ENCODE peak calls at places on chromosome 3, in eight cellular contexts. One of them, this sample, is unnamed.

GRCh38 chr3:49668414-49668797 is 5.7 kb upstream of the APEH start:
- DNase-seq in NT2/D1: no peak
- DNase-seq in HCEC 1CT: peak; percentile 9
- DNase-seq in CD8-positive, alpha-beta memory T cell: no peak
- DNase-seq in activated CD4-positive, alpha-beta T cell treated with anti-CD3 and anti-CD28 coated beads, Interleukin-2, amount 50 U/mL, for 24 hours: no peak
- DNase-seq in Karpas-422: peak; percentile 62
- DNase-seq in ELR: peak; percentile 13
- DNase-seq in adrenal gland: no peak
- DNase-seq in this sample: no peak

GRCh38 chr3:117399311-117400068 is 689.9 kb downstream of the TUSC7 start:
- DNase-seq in ELR: no peak
- DNase-seq in adrenal gland: peak; percentile 17
- DNase-seq in activated CD4-positive, alpha-beta T cell treated with anti-CD3 and anti-CD28 coated beads, Interleukin-2, amount 50 U/mL, for 24 hours: no peak
- DNase-seq in NT2/D1: peak; percentile 82
- DNase-seq in HCEC 1CT: no peak
- DNase-seq in Karpas-422: no peak
- DNase-seq in CD8-positive, alpha-beta memory T cell: no peak
- DNase-seq in this sample: no peak

GRCh38 chr3:44932986-44933944 is 42.7 kb downstream of the ZDHHC3 start:
- DNase-seq in ELR: no peak
- DNase-seq in adrenal gland: no peak
- DNase-seq in NT2/D1: peak; percentile 43
- DNase-seq in HCEC 1CT: no peak
- DNase-seq in Karpas-422: no peak
- DNase-seq in CD8-positive, alpha-beta memory T cell: no peak
- DNase-seq in activated CD4-positive, alpha-beta T cell treated with anti-CD3 and anti-CD28 coated beads, Interleukin-2, amount 50 U/mL, for 24 hours: no peak
- DNase-seq in this sample: no peak

GRCh38 chr3:67495751-67496150 is 158.7 kb downstream of the SUCLG2 start:
- DNase-seq in ELR: no peak
- DNase-seq in NT2/D1: no peak
- DNase-seq in activated CD4-positive, alpha-beta T cell treated with anti-CD3 and anti-CD28 coated beads, Interleukin-2, amount 50 U/mL, for 24 hours: no peak
- DNase-seq in adrenal gland: no peak
- DNase-seq in Karpas-422: no peak
- DNase-seq in HCEC 1CT: no peak
- DNase-seq in CD8-positive, alpha-beta memory T cell: no peak
- DNase-seq in this sample: no peak

GRCh38 chr3:72401005-72401404 is 447.2 kb downstream of the SHQ1 start:
- DNase-seq in activated CD4-positive, alpha-beta T cell treated with anti-CD3 and anti-CD28 coated beads, Interleukin-2, amount 50 U/mL, for 24 hours: no peak
- DNase-seq in NT2/D1: no peak
- DNase-seq in ELR: no peak
- DNase-seq in HCEC 1CT: no peak
- DNase-seq in adrenal gland: no peak
- DNase-seq in CD8-positive, alpha-beta memory T cell: no peak
- DNase-seq in Karpas-422: no peak
- DNase-seq in this sample: no peak

GRCh38 chr3:61824553-61825135 is 263.3 kb downstream of the PTPRG start:
- DNase-seq in adrenal gland: peak; percentile 41
- DNase-seq in ELR: no peak
- DNase-seq in Karpas-422: no peak
- DNase-seq in activated CD4-positive, alpha-beta T cell treated with anti-CD3 and anti-CD28 coated beads, Interleukin-2, amount 50 U/mL, for 24 hours: no peak
- DNase-seq in NT2/D1: no peak
- DNase-seq in HCEC 1CT: no peak
- DNase-seq in CD8-positive, alpha-beta memory T cell: no peak
- DNase-seq in this sample: no peak

GRCh38 chr3:124660606-124661005 is 69.6 kb upstream of the UMPS start:
- DNase-seq in ELR: no peak
- DNase-seq in adrenal gland: no peak
- DNase-seq in NT2/D1: no peak
- DNase-seq in activated CD4-positive, alpha-beta T cell treated with anti-CD3 and anti-CD28 coated beads, Interleukin-2, amount 50 U/mL, for 24 hours: no peak
- DNase-seq in CD8-positive, alpha-beta memory T cell: no peak
- DNase-seq in Karpas-422: no peak
- DNase-seq in HCEC 1CT: no peak
- DNase-seq in this sample: no peak

GRCh38 chr3:98980915-98981596 is 79.6 kb upstream of the DCBLD2 start:
- DNase-seq in NT2/D1: no peak
- DNase-seq in Karpas-422: no peak
- DNase-seq in adrenal gland: no peak
- DNase-seq in HCEC 1CT: peak; percentile 77
- DNase-seq in ELR: peak; percentile 95
- DNase-seq in CD8-positive, alpha-beta memory T cell: no peak
- DNase-seq in activated CD4-positive, alpha-beta T cell treated with anti-CD3 and anti-CD28 coated beads, Interleukin-2, amount 50 U/mL, for 24 hours: no peak
- DNase-seq in this sample: no peak

GRCh38 chr3:172317984-172318383 is 130.3 kb downstream of the GHSR start:
- DNase-seq in adrenal gland: peak; percentile 46
- DNase-seq in Karpas-422: no peak
- DNase-seq in HCEC 1CT: peak; percentile 97
- DNase-seq in NT2/D1: peak; percentile 9
- DNase-seq in activated CD4-positive, alpha-beta T cell treated with anti-CD3 and anti-CD28 coated beads, Interleukin-2, amount 50 U/mL, for 24 hours: no peak
- DNase-seq in CD8-positive, alpha-beta memory T cell: no peak
- DNase-seq in ELR: peak; percentile 91
- DNase-seq in this sample: peak; percentile 53

GRCh38 chr3:9169951-9170850 is 79.2 kb downstream of the SRGAP3 start:
- DNase-seq in HCEC 1CT: no peak
- DNase-seq in Karpas-422: no peak
- DNase-seq in ELR: no peak
- DNase-seq in adrenal gland: no peak
- DNase-seq in activated CD4-positive, alpha-beta T cell treated with anti-CD3 and anti-CD28 coated beads, Interleukin-2, amount 50 U/mL, for 24 hours: no peak
- DNase-seq in NT2/D1: no peak
- DNase-seq in CD8-positive, alpha-beta memory T cell: no peak
- DNase-seq in this sample: no peak

GRCh38 chr3:123658118-123658859 is 73.4 kb upstream of the HACD2 start:
- DNase-seq in ELR: peak; percentile 19
- DNase-seq in activated CD4-positive, alpha-beta T cell treated with anti-CD3 and anti-CD28 coated beads, Interleukin-2, amount 50 U/mL, for 24 hours: no peak
- DNase-seq in CD8-positive, alpha-beta memory T cell: no peak
- DNase-seq in NT2/D1: no peak
- DNase-seq in HCEC 1CT: peak; percentile 57
- DNase-seq in adrenal gland: peak; percentile 87
- DNase-seq in Karpas-422: no peak
- DNase-seq in this sample: no peak

GRCh38 chr3:88131695-88132094 is 18.1 kb upstream of the C3orf38 start:
- DNase-seq in HCEC 1CT: no peak
- DNase-seq in activated CD4-positive, alpha-beta T cell treated with anti-CD3 and anti-CD28 coated beads, Interleukin-2, amount 50 U/mL, for 24 hours: no peak
- DNase-seq in CD8-positive, alpha-beta memory T cell: no peak
- DNase-seq in NT2/D1: no peak
- DNase-seq in Karpas-422: no peak
- DNase-seq in adrenal gland: no peak
- DNase-seq in ELR: no peak
- DNase-seq in this sample: no peak

GRCh38 chr3:169945313-169945712 is 21.3 kb upstream of the SEC62 start:
- DNase-seq in activated CD4-positive, alpha-beta T cell treated with anti-CD3 and anti-CD28 coated beads, Interleukin-2, amount 50 U/mL, for 24 hours: no peak
- DNase-seq in HCEC 1CT: no peak
- DNase-seq in adrenal gland: peak; percentile 45
- DNase-seq in Karpas-422: peak; percentile 87
- DNase-seq in CD8-positive, alpha-beta memory T cell: no peak
- DNase-seq in ELR: no peak
- DNase-seq in NT2/D1: no peak
- DNase-seq in this sample: no peak

GRCh38 chr3:130857336-130858026 is 36.4 kb upstream of the ATP2C1 start:
- DNase-seq in Karpas-422: no peak
- DNase-seq in NT2/D1: no peak
- DNase-seq in adrenal gland: no peak
- DNase-seq in activated CD4-positive, alpha-beta T cell treated with anti-CD3 and anti-CD28 coated beads, Interleukin-2, amount 50 U/mL, for 24 hours: no peak
- DNase-seq in HCEC 1CT: no peak
- DNase-seq in ELR: no peak
- DNase-seq in CD8-positive, alpha-beta memory T cell: no peak
- DNase-seq in this sample: no peak

GRCh38 chr3:19063936-19064335 is 84.4 kb upstream of the KCNH8 start:
- DNase-seq in activated CD4-positive, alpha-beta T cell treated with anti-CD3 and anti-CD28 coated beads, Interleukin-2, amount 50 U/mL, for 24 hours: no peak
- DNase-seq in NT2/D1: no peak
- DNase-seq in HCEC 1CT: no peak
- DNase-seq in Karpas-422: no peak
- DNase-seq in adrenal gland: no peak
- DNase-seq in ELR: no peak
- DNase-seq in CD8-positive, alpha-beta memory T cell: no peak
- DNase-seq in this sample: no peak

GRCh38 chr3:119148493-119149180 is 2.7 kb downstream of the TEX55 start:
- DNase-seq in activated CD4-positive, alpha-beta T cell treated with anti-CD3 and anti-CD28 coated beads, Interleukin-2, amount 50 U/mL, for 24 hours: no peak
- DNase-seq in CD8-positive, alpha-beta memory T cell: no peak
- DNase-seq in NT2/D1: no peak
- DNase-seq in adrenal gland: no peak
- DNase-seq in ELR: peak; percentile 69
- DNase-seq in Karpas-422: no peak
- DNase-seq in HCEC 1CT: peak; percentile 56
- DNase-seq in this sample: peak; percentile 19

GRCh38 chr3:16012086-16012485 is 162.4 kb upstream of the GALNT15 start:
- DNase-seq in activated CD4-positive, alpha-beta T cell treated with anti-CD3 and anti-CD28 coated beads, Interleukin-2, amount 50 U/mL, for 24 hours: no peak
- DNase-seq in NT2/D1: no peak
- DNase-seq in Karpas-422: no peak
- DNase-seq in adrenal gland: no peak
- DNase-seq in CD8-positive, alpha-beta memory T cell: no peak
- DNase-seq in HCEC 1CT: peak; percentile 91
- DNase-seq in ELR: peak; percentile 79
- DNase-seq in this sample: peak; percentile 65

GRCh38 chr3:69669070-69669469 is 70.2 kb upstream of the MITF start:
- DNase-seq in adrenal gland: no peak
- DNase-seq in ELR: no peak
- DNase-seq in Karpas-422: no peak
- DNase-seq in activated CD4-positive, alpha-beta T cell treated with anti-CD3 and anti-CD28 coated beads, Interleukin-2, amount 50 U/mL, for 24 hours: no peak
- DNase-seq in CD8-positive, alpha-beta memory T cell: no peak
- DNase-seq in HCEC 1CT: no peak
- DNase-seq in NT2/D1: no peak
- DNase-seq in this sample: no peak

GRCh38 chr3:64082411-64082810 is 59.1 kb upstream of the PSMD6 start:
- DNase-seq in ELR: no peak
- DNase-seq in activated CD4-positive, alpha-beta T cell treated with anti-CD3 and anti-CD28 coated beads, Interleukin-2, amount 50 U/mL, for 24 hours: no peak
- DNase-seq in CD8-positive, alpha-beta memory T cell: no peak
- DNase-seq in adrenal gland: no peak
- DNase-seq in HCEC 1CT: no peak
- DNase-seq in NT2/D1: no peak
- DNase-seq in Karpas-422: no peak
- DNase-seq in this sample: no peak